ENCODE peak calls at places on chromosomes 11 and 22, in eight cellular contexts. K is NCI-H2081, M is lower lobe of right lung, A is midbrain, H is foreskin fibroblast, I is dermis blood vessel endothelial cell, T is HTR-8/SVneo, R is posterior vena cava. D is an unnamed sample.

GRCh38 chr11:59184876-59185275 is 12.9 kb downstream of the DTX4 start:
- DNase-seq in M (no peak), T (no peak), A (no peak), H (no peak), K (no peak), I (no peak), R (no peak), D (no peak)

GRCh38 chr22:17974703-17975372 is 49.5 kb downstream of the MICAL3 start:
- DNase-seq in H (no peak), A (no peak), R (no peak), I (no peak), M (no peak), T (no peak), K (no peak), D (no peak)

GRCh38 chr11:69003866-69004311 is 9.2 kb downstream of the MRGPRF start:
- DNase-seq in H (no peak), M (no peak), R (peak; percentile 80), I (no peak), A (no peak), T (no peak), K (no peak), D (no peak)

GRCh38 chr11:12149672-12150225 is 39.4 kb downstream of the MICAL2 start:
- DNase-seq in T (no peak), H (no peak), R (no peak), K (no peak), M (no peak), A (no peak), I (no peak), D (no peak)

GRCh38 chr11:79492008-79492407 is 51.2 kb upstream of the TENM4 start:
- DNase-seq in H (no peak), A (no peak), K (no peak), T (no peak), M (no peak), I (no peak), R (no peak), D (no peak)

GRCh38 chr11:60469723-60470122 is 14.1 kb downstream of the MS4A1 start:
- DNase-seq in H (no peak), I (no peak), R (no peak), T (no peak), M (no peak), K (no peak), A (no peak), D (no peak)

GRCh38 chr11:102603091-102603490 is 22.0 kb downstream of the MMP20 start:
- DNase-seq in A (peak; percentile 87), I (no peak), H (peak; percentile 70), T (peak; percentile 23), R (no peak), M (no peak), K (no peak), D (no peak)

GRCh38 chr22:49977578-49977977 is 17.0 kb downstream of the PIM3 start:
- DNase-seq in R (peak; percentile 37), I (no peak), T (no peak), A (no peak), K (no peak), M (peak; percentile 35), H (no peak), D (no peak)

GRCh38 chr11:12420706-12421105 is 43.3 kb downstream of the PARVA start:
- DNase-seq in A (no peak), K (no peak), R (no peak), M (no peak), I (no peak), T (no peak), H (no peak), D (no peak)

GRCh38 chr11:110086892-110087309 is 6.3 kb upstream of the ZC3H12C start:
- DNase-seq in R (no peak), I (peak; percentile 73), M (no peak), A (no peak), H (peak; percentile 81), K (no peak), T (no peak), D (no peak)